ENCODE peak calls at places on chromosomes 6 and 20, in five cellular contexts. R is transverse colon, E is endothelial cell of umbilical vein, A is K562, L is sigmoid colon. Y is an unnamed sample.

GRCh38 chr20:23641936-23642751 is 4.4 kb upstream of the CST3 start:
- DNase-seq in L (peak), E (peak), A (no peak), R (no peak), Y (no peak)

GRCh38 chr20:33490934-33491656 is 1.2 kb downstream of the CBFA2T2 start:
- DNase-seq in R (no peak), L (no peak), E (no peak), A (no peak), Y (no peak)

GRCh38 chr20:39661833-39662232 is 699.7 kb downstream of the DHX35 start:
- DNase-seq in E (peak), A (no peak), L (no peak), R (no peak), Y (no peak)

GRCh38 chr20:21077809-21078345 is 28.3 kb downstream of the LINC00237 start:
- DNase-seq in L (no peak), E (no peak), R (no peak), A (no peak), Y (no peak)

GRCh38 chr6:43095939-43096338 is 19.8 kb downstream of the PTK7 start:
- DNase-seq in A (no peak), R (no peak), E (no peak), L (no peak), Y (no peak)

GRCh38 chr6:149834513-149835481 is 29.4 kb downstream of the LRP11 start:
- DNase-seq in E (peak), R (peak), A (peak), L (no peak), Y (no peak)

GRCh38 chr20:58542411-58543095 is 27.4 kb upstream of the APCDD1L start:
- DNase-seq in R (no peak), E (no peak), L (peak), A (peak), Y (peak)

GRCh38 chr20:51388227-51388626 is 154.3 kb downstream of the NFATC2 start:
- DNase-seq in E (peak), L (no peak), A (no peak), R (no peak), Y (no peak)

GRCh38 chr20:61801428-61801827 is 264.3 kb downstream of the TAF4 start:
- DNase-seq in R (no peak), A (no peak), L (no peak), E (no peak), Y (no peak)

GRCh38 chr6:104483225-104483834 is 376.4 kb downstream of the HACE1 start:
- DNase-seq in R (no peak), A (peak), L (no peak), E (no peak), Y (no peak)

GRCh38 chr20:10309326-10309725 is 90.7 kb downstream of the SNAP25 start:
- DNase-seq in E (peak), R (no peak), L (no peak), A (no peak), Y (no peak)

GRCh38 chr20:53795170-53795569 is 201.5 kb upstream of the ZNF217 start:
- DNase-seq in R (no peak), L (no peak), E (no peak), A (no peak), Y (no peak)

GRCh38 chr6:21739241-21739640 is 145.7 kb downstream of the SOX4 start:
- DNase-seq in E (no peak), L (no peak), A (no peak), R (no peak), Y (no peak)

GRCh38 chr6:21739838-21740237 is 146.3 kb downstream of the SOX4 start:
- DNase-seq in R (no peak), A (no peak), L (no peak), E (no peak), Y (no peak)

GRCh38 chr6:21740719-21741118 is 147.2 kb downstream of the SOX4 start:
- DNase-seq in R (no peak), A (no peak), L (no peak), E (peak), Y (no peak)

GRCh38 chr6:21742238-21742660 is 148.7 kb downstream of the SOX4 start:
- DNase-seq in R (no peak), A (no peak), E (peak), L (no peak), Y (no peak)

GRCh38 chr6:21741221-21742109 is 147.9 kb downstream of the SOX4 start:
- DNase-seq in R (no peak), E (peak), A (no peak), L (no peak), Y (no peak)
- TF ChIP-seq POLR2AphosphoS5 in R (no peak), E (no peak), A (no peak), L (no peak), Y (no peak)

GRCh38 chr20:17529586-17529985 is 1.6 kb downstream of the BFSP1 start:
- DNase-seq in L (no peak), A (no peak), R (no peak), E (no peak), Y (no peak)

GRCh38 chr20:17531537-17532025 is 402 bp upstream of the BFSP1 start:
- DNase-seq in R (no peak), E (peak), A (no peak), L (no peak), Y (no peak)

GRCh38 chr20:17533396-17533795 is 2.2 kb upstream of the BFSP1 start:
- DNase-seq in E (peak), L (no peak), R (no peak), A (peak), Y (peak)

GRCh38 chr20:17530153-17530552 is 1.0 kb downstream of the BFSP1 start:
- DNase-seq in A (no peak), R (no peak), E (no peak), L (no peak), Y (no peak)

DNA sequence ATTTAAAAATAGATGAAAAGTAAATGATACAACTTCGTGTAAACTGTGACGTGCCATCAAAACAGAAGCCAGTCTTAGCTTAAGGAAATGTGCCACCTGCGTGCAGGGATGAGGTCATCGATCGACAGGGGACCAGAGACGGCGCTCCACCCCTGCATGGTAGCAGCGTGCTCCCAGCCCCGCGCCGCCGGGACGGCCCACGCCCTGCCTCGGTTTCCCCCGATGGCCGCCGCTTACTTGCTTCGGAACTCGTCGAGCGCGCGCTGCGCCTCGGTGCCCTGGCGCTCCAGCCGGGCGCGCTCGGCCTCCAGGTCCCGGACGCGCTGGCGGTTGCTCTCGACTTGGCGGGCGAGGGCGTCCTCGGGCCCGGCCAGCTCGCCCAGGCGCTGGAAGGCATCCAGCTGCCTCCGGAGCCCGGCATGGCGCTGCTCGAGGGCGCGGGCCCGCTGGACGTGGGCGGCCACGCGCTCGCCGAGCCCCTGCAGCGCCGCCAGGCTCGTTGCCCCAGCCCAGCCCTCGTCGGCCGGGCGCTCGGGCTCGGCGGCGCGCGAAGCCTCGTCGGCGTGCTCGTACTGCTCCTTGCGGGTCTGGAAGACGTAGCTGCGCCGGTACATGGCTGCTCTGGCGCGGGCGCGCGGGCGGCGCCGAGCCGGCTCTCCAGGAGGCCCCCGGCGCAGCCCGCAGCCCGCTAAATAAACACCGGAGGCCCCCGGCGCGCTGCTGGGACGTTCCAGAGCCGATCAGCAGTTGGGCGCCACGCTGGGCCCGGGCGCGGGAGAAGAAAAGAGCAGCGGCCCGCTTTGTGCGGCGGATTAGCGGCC is at the start of gene BFSP1:
- DNase-seq in L (no peak), E (peak), A (no peak), R (peak), Y (peak)
- H3K27ac ChIP-seq in L (peak), E (peak), A (no peak), R (peak), Y (peak)

DNA sequence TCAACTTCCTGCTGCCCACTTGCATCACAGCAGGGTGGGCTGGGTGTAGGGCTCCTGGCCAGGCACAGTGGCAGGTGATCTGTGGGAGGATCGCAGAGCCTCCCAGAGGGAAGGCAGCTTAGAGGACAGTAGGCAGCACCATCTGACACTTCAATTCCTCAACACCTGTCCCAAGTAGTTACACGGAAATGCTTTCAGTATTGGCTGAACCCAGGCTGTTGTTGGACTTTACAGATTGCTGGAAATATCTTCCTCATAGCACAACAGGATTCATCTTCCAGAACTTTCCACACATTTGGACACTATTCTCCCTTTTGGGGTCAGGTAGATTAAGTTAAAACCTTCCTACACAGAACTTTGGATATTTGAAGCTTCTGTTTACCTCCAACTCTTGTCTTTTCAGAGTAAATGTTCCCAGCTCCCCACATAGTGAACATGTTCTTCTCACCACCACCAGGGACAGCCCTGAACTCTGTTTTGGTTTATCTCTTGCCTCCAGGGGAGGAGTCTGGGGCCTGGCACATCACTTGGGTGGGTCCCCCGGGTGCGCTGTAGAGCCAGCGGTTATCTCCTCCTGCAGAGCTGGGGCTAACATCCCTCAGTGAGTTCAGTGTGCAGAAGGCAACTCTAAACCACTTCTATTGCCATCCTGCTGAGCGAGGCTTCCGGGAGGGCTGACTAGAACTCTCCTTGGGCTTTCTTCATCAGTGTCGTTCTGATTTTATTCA is 3.5 kb upstream of the SLC22A2 start:
- DNase-seq in R (no peak), A (peak), E (no peak), L (no peak), Y (no peak)
- TF ChIP-seq CTCF in R (no peak), A (peak), E (no peak), L (no peak), Y (no peak)

GRCh38 chr20:25281541-25281991 is 33.7 kb downstream of the PYGB start:
- DNase-seq in R (peak), A (no peak), E (no peak), L (peak), Y (no peak)
- TF ChIP-seq POLR2AphosphoS5 in R (no peak), A (no peak), E (no peak), L (no peak), Y (no peak)

DNA sequence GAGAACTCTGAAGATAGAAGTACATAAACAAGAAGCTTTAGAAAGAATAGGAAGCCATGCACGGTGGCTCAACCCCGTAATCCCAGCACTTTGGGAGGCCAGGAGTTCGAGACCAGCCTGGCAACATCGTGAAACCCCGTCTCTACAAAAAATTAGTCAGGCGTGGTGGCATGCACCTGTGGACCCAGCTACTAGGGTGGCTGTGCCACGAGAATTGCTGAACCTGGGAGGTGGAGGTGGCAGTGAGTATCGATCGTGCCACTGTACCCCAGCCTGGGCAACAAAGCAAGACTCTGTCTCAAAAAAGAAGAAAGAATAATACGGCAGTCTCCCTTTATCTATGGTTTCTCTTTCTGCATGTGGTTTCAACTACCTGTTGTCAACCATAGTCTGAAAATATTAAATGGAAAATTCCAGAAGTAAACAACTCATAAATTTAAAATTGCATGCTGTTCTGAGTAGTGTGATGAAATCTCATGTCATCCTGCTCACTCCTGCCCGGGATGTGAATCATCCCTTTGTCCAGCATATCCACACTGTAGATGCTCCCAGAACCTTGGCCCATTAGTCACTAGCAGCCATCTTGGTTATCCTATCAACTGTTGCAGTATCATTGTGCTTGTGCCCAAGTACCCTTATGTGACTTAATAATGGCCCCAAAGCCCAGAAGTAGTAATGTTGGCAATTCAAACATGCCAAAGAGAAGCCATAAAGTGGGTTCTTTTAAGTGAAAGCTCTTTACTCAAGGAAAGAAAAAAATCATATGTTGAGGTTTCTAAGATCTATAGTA is 22.1 kb downstream of the DEK start:
- DNase-seq in E (peak), L (no peak), A (no peak), R (no peak), Y (no peak)
- H3K27ac ChIP-seq in E (peak), L (no peak), A (peak), R (no peak), Y (no peak)

GRCh38 chr20:37650661-37651060 is 43.2 kb upstream of the CTNNBL1 start:
- DNase-seq in E (no peak), L (no peak), R (no peak), A (no peak), Y (no peak)

GRCh38 chr20:37647946-37648345 is 45.9 kb upstream of the CTNNBL1 start:
- DNase-seq in E (no peak), L (no peak), R (no peak), A (no peak), Y (no peak)

GRCh38 chr20:37649017-37649416 is 44.8 kb upstream of the CTNNBL1 start:
- DNase-seq in R (no peak), L (no peak), A (no peak), E (peak), Y (no peak)

GRCh38 chr20:37649635-37650244 is 44.1 kb upstream of the CTNNBL1 start:
- DNase-seq in L (no peak), E (no peak), R (no peak), A (no peak), Y (no peak)

GRCh38 chr20:37651932-37652331 is 41.9 kb upstream of the CTNNBL1 start:
- DNase-seq in L (no peak), A (peak), E (peak), R (peak), Y (peak)
- TF ChIP-seq CTCF in L (peak), A (peak), E (peak), R (no peak), Y (peak)

GRCh38 chr6:73521351-73522254 is 771 bp upstream of the EEF1A1 start:
- DNase-seq in L (peak), A (no peak), R (no peak), E (peak), Y (peak)
- TF ChIP-seq POLR2AphosphoS5 in L (peak), A (peak), R (peak), E (peak), Y (no peak)

DNA sequence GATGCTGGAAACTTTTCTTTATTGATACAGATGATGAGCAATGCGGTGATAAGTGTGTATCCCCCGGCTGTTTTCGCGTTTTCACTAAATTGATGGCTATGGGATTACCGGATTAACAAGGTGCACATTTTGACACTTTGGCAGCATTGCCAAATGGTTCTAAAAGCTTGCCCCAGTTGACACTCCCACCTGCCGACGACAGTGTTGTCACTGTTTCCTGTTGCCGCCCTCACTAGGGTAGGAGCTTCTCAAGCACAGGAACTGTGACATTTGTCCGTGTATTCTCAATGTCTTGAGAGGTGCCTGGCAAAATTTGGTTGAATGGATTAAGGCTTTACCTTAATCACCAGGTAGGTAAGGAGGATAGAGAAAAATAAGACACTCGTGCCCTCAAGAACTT is 9.8 kb upstream of the MAPK13 start:
- DNase-seq in A (no peak), L (peak), E (no peak), R (peak), Y (peak)
- H3K27ac ChIP-seq in A (peak), L (peak), E (no peak), R (peak), Y (peak)

GRCh38 chr6:15642276-15642675 is 20.6 kb downstream of the DTNBP1 start:
- DNase-seq in E (no peak), R (no peak), A (no peak), L (no peak), Y (no peak)
- TF ChIP-seq CTCF in E (peak), R (no peak), A (peak), L (no peak), Y (no peak)

GRCh38 chr20:4813839-4814695 is 92.4 kb downstream of the PRND start:
- DNase-seq in R (peak), L (no peak), E (peak), A (no peak), Y (no peak)

GRCh38 chr20:4813076-4813838 is 91.5 kb downstream of the PRND start:
- DNase-seq in L (peak), R (peak), A (no peak), E (peak), Y (peak)

GRCh38 chr20:4812641-4813075 is 90.9 kb downstream of the PRND start:
- DNase-seq in L (no peak), E (no peak), A (no peak), R (peak), Y (no peak)

GRCh38 chr20:4815618-4816017 is 93.9 kb downstream of the PRND start:
- DNase-seq in A (no peak), L (no peak), R (no peak), E (no peak), Y (no peak)

DNA sequence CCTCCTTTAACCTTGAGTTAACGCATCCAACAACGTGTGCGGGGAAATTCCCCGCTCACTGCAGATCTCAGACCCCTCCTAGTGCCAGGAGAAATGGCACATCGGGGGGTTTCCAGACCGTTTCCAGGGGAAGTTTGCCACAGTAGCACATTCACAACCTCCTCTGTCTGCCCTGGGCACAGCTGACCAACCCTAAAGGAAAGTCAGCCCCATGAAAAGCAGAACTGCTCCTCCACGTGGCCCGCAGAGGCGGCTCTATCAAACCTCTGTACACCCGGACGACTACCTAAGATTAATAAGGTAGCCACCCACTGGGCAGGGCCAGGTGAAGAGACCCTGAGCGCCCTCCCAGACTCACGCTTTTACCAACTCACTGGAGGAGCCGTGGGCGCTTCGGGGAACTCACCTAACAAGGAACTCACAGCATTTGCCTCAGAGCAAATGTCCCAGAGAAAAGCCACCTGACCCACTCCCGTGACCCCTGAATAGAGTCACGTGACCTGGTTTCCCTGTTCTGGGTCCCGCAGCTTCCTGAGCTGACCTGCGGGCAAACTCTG is 93.1 kb downstream of the PRND start:
- DNase-seq in L (no peak), R (peak), A (no peak), E (peak), Y (peak)
- TF ChIP-seq POLR2AphosphoS5 in L (no peak), R (no peak), A (no peak), E (no peak), Y (no peak)

Y was measured in upper lobe of left lung.